ENCODE peak calls at places on chromosome 17, in ten cellular contexts. G is IMR-90, H is H9, N is lower lobe of right lung, U is body of pancreas, A is Karpas-422, J is neuronal stem cell, B is heart right ventricle, F is A549, E is Panc1. Q is an unnamed sample.

GRCh38 chr17:68399638-68400403 is 57.5 kb downstream of the WIPI1 start:
- DNase-seq in G (peak; percentile 57), H (peak; percentile 24), N (no peak), U (no peak), A (no peak), J (no peak), B (no peak), F (no peak), E (no peak), Q (no peak)

GRCh38 chr17:21041753-21042433 is 918 bp downstream of the USP22 start:
- DNase-seq in G (peak; percentile 61), H (peak; percentile 92), N (peak; percentile 90), U (peak; percentile 79), A (peak; percentile 91), J (peak; percentile 73), B (peak; percentile 87), F (peak; percentile 87), E (no peak), Q (peak; percentile 85)

GRCh38 chr17:61157246-61157887 is 242.3 kb upstream of the TBX2 start:
- DNase-seq in G (peak; percentile 71), H (no peak), N (no peak), U (no peak), A (no peak), J (no peak), B (no peak), F (peak; percentile 67), E (no peak), Q (peak; percentile 22)

GRCh38 chr17:55241097-55241496 is 23.7 kb upstream of the HLF start:
- DNase-seq in G (no peak), H (no peak), N (no peak), U (no peak), A (no peak), J (no peak), B (no peak), F (no peak), E (no peak), Q (no peak)

GRCh38 chr17:673200-673681 is 41.4 kb downstream of the VPS53 start:
- DNase-seq in G (peak; percentile 78), H (peak; percentile 72), N (peak; percentile 60), U (no peak), A (no peak), J (peak; percentile 87), B (no peak), F (no peak), E (no peak), Q (no peak)

GRCh38 chr17:35086931-35087573 is 23.5 kb upstream of the RFFL start:
- DNase-seq in G (no peak), H (no peak), N (no peak), U (no peak), A (no peak), J (no peak), B (no peak), F (peak; percentile 75), E (no peak), Q (no peak)

GRCh38 chr17:8176197-8176940 is at the start of gene TMEM107:
- DNase-seq in G (peak; percentile 72), H (peak; percentile 97), N (peak; percentile 92), U (peak; percentile 86), A (peak; percentile 96), J (peak; percentile 84), B (peak; percentile 89), F (peak; percentile 89), E (no peak), Q (peak; percentile 23)

GRCh38 chr17:48429638-48430586 is at the start of gene SKAP1:
- DNase-seq in G (no peak), H (peak; percentile 71), N (no peak), U (peak; percentile 57), A (no peak), J (no peak), B (peak; percentile 18), F (no peak), E (no peak), Q (no peak)

GRCh38 chr17:49708515-49709161 is 874 bp upstream of the SLC35B1 start:
- DNase-seq in G (no peak), H (peak; percentile 68), N (no peak), U (no peak), A (no peak), J (no peak), B (no peak), F (no peak), E (no peak), Q (no peak)

GRCh38 chr17:45299311-45299710 is 17.5 kb downstream of the MAP3K14 start:
- DNase-seq in G (no peak), H (no peak), N (no peak), U (no peak), A (peak; percentile 72), J (no peak), B (no peak), F (no peak), E (no peak), Q (no peak)

GRCh38 chr17:51710289-51710979 is 448.1 kb downstream of the CA10 start:
- DNase-seq in G (no peak), H (no peak), N (no peak), U (no peak), A (no peak), J (no peak), B (no peak), F (no peak), E (no peak), Q (no peak)

GRCh38 chr17:68624381-68624780 is 23.2 kb upstream of the FAM20A start:
- DNase-seq in G (no peak), H (no peak), N (no peak), U (no peak), A (no peak), J (no peak), B (no peak), F (no peak), E (no peak), Q (no peak)

GRCh38 chr17:28131592-28131991 is 89.1 kb downstream of the NLK start:
- DNase-seq in G (peak; percentile 70), H (no peak), N (no peak), U (no peak), A (no peak), J (no peak), B (no peak), F (no peak), E (no peak), Q (no peak)

GRCh38 chr17:44221072-44221861 is 1.8 kb upstream of the UBTF start:
- DNase-seq in G (peak; percentile 81), H (peak; percentile 84), N (peak; percentile 82), U (peak; percentile 76), A (peak; percentile 87), J (peak; percentile 76), B (peak; percentile 84), F (peak; percentile 85), E (no peak), Q (peak; percentile 73)

DNA sequence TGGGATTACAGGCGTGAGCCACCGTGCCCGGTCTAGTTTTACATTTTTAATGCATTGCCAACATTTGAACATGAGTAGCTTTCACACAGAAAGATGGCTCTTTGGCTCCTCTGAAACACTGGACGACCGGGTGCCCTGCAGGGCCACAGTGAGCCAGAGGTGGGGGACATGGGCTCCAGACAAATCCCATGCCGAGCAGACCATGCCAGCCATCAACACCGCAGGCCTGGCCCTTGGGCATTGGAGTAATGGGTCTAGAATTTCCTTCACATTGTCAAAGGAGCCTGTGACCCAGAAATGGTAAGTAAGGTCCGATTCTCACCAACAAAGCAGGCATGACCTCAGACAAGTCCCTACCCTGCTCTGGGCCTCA is 21.4 kb upstream of the MPRIP start:
- DNase-seq in G (no peak), H (no peak), N (peak; percentile 38), U (no peak), A (no peak), J (no peak), B (no peak), F (no peak), E (no peak), Q (no peak)
- H3K27ac ChIP-seq in G (no peak overlapping the region), H (no peak overlapping the region), N (peak overlapping the region; percentile 65), U (peak overlapping the region; percentile 89), A (no peak overlapping the region), J (peak overlapping the region; percentile 2), B (peak overlapping the region; percentile 62), F (peak overlapping the region; percentile 94), E (no peak overlapping the region), Q (peak overlapping the region; percentile 80)

DNA sequence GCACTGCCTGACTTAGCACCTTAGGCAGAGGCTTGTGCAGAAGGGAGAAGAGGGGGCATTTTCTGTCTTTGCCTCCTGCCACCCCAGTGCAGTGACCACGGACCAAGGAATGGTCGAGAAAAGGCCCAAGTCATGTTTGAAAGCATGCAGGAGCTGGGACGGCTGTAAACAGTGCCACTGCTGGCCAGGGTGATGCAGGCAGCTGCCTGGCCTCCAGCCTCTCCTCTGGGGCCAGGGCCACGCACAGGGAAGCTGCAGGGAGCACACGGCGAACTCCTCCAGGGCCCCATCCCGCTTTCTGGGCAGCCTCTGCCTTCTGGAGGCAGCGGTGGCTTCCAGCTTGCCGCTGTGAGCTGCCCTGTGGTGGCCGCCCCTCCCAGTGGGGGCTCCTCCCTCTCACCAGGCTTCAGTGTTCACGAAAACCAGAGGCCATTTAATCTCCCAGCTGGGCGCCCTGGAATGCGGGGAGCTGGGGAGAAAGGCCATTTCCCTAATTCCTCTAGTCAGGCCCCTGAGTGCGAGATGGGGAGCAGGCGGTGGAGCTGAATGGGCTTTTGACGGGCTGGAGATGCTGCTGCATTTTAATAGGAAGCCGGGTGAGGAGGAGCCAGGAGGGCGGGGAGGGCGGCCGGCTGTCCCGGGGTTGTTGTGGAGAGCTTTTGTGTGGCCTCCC is 28.8 kb upstream of the DNAI2 start:
- DNase-seq in G (no peak), H (peak; percentile 81), N (no peak), U (no peak), A (no peak), J (peak; percentile 87), B (no peak), F (no peak), E (no peak), Q (peak; percentile 94)
- H3K27ac ChIP-seq in G (no peak overlapping the region), H (no peak overlapping the region), N (no peak overlapping the region), U (no peak overlapping the region), A (no peak overlapping the region), J (peak overlapping the region; percentile 30), B (no peak overlapping the region), F (no peak overlapping the region), E (no peak overlapping the region), Q (peak overlapping the region; percentile 99)

DNA sequence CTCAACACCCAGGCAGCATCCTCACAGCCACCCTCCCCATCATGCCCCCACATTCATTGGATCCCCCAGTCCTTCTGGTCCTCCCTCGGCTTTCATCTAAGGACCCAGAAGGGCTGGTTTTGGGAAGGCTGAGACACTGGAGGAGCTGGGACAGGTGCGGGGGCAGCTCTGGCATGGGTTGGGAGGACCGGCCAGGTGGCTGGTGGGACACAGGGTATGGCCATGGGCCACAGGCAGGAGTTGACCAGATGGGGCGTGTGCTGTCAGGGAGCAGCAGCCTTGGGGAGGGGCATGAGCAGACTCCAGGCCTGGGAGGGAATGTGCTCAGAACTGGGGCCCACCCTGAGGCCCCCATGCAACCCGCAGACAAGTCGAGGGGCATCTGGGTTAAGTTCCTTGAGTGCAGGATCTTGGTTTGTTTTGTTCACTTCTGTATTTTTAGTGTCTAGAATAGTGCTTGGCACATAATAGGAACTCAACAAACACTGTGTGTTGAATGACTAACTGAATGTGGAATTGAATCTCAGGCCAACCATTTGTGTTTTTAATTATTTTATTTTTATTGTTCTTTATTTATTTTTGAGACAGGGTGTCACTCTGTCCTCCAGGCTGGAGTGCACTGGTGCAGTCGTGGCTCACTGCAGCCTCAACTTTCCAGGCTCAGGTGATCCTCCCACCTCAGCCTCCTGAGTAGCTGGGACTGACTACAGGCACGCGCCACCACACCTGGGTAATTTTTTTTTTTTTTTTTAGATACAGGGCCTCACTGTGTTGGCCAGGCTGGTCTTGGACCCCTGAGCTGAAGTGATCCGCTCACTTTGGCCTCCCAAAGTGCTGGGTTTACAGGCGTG is 5.6 kb downstream of the P2RX1 start:
- DNase-seq in G (no peak), H (no peak), N (no peak), U (no peak), A (no peak), J (no peak), B (no peak), F (no peak), E (no peak), Q (no peak)
- H3K27ac ChIP-seq in G (no peak overlapping the region), H (no peak overlapping the region), N (peak overlapping the region; percentile 14), U (no peak overlapping the region), A (no peak overlapping the region), J (no peak overlapping the region), B (no peak overlapping the region), F (no peak overlapping the region), E (no peak overlapping the region), Q (no peak overlapping the region)

GRCh38 chr17:58325976-58326468 is 2.6 kb downstream of the TSPOAP1 start:
- DNase-seq in G (no peak), H (no peak), N (no peak), U (no peak), A (peak; percentile 65), J (no peak), B (no peak), F (peak; percentile 34), E (no peak), Q (no peak)
- H3K27ac ChIP-seq in G (no peak overlapping the region), H (no peak overlapping the region), N (no peak overlapping the region), U (no peak overlapping the region), A (no peak overlapping the region), J (no peak overlapping the region), B (no peak overlapping the region), F (no peak overlapping the region), E (no peak overlapping the region), Q (no peak overlapping the region)